ENCODE peak calls at places on chromosomes 13 and 19, in seven cellular contexts. Z is fibroblast of lung, M is A673, U is sigmoid colon, I is tibial nerve, S is adrenal gland, E is neural progenitor cell. G is an unnamed sample. For H3K9me3, the result is how much of the 10 kb centered on the place peaks cover.

GRCh38 chr13:30752201-30752797 is 17.0 kb downstream of the ALOX5AP start:
- DNase-seq in E (no peak), M (no peak), U (no peak), I (no peak), S (peak), Z (peak), G (peak)

GRCh38 chr19:15300533-15301194 is 31.7 kb downstream of the BRD4 start:
- DNase-seq in M (peak), S (no peak), I (no peak), Z (peak), E (no peak), U (no peak), G (no peak)

GRCh38 chr19:18366027-18366435 is 19.9 kb upstream of the GDF15 start:
- DNase-seq in M (no peak), S (no peak), I (no peak), E (no peak), U (no peak), Z (no peak), G (no peak)

GRCh38 chr19:28542394-28543243 is 670.3 kb downstream of the UQCRFS1 start:
- DNase-seq in I (no peak), S (no peak), U (no peak), Z (no peak), E (no peak), M (no peak), G (no peak)

GRCh38 chr13:52447815-52448552 is 2.5 kb downstream of the VPS36 start:
- DNase-seq in M (peak), U (no peak), S (no peak), E (peak), Z (peak), I (no peak), G (no peak)

GRCh38 chr19:9043524-9043923 is 33.3 kb upstream of the MUC16 start:
- DNase-seq in Z (peak), S (no peak), M (no peak), U (no peak), E (peak), I (no peak), G (no peak)

GRCh38 chr13:41700790-41701310 is 243.5 kb downstream of the RGCC start:
- DNase-seq in E (no peak), M (peak), U (no peak), S (peak), I (no peak), Z (peak), G (no peak)

GRCh38 chr19:32673573-32673972 is 1.4 kb downstream of the ANKRD27 start:
- DNase-seq in E (no peak), I (no peak), S (no peak), Z (no peak), U (no peak), M (no peak), G (no peak)

GRCh38 chr19:4083677-4084546 is 17.2 kb upstream of the ZBTB7A start:
- DNase-seq in Z (no peak), E (no peak), M (no peak), I (no peak), U (no peak), S (no peak), G (no peak)

GRCh38 chr13:97911311-97912138 is 42.0 kb upstream of the IPO5 start:
- DNase-seq in M (no peak), I (no peak), U (no peak), E (peak), S (no peak), Z (peak), G (peak)

GRCh38 chr13:79382545-79383275 is 23.3 kb downstream of the RBM26 start:
- DNase-seq in Z (no peak), M (no peak), E (no peak), U (no peak), S (no peak), I (no peak), G (no peak)

GRCh38 chr13:30179547-30180256 is 127.6 kb downstream of the KATNAL1 start:
- DNase-seq in M (no peak), S (no peak), I (no peak), Z (no peak), E (no peak), U (no peak), G (no peak)

GRCh38 chr19:29837448-29837961 is 25.7 kb downstream of the CCNE1 start:
- DNase-seq in E (no peak), U (no peak), Z (no peak), M (no peak), I (no peak), S (no peak), G (no peak)

GRCh38 chr19:33388231-33388816 is 14.8 kb downstream of the CEBPG start:
- DNase-seq in Z (no peak), M (no peak), S (no peak), E (no peak), U (peak), I (no peak), G (no peak)

GRCh38 chr13:59906413-59907027 is 257.2 kb downstream of the DIAPH3 start:
- DNase-seq in U (no peak), E (peak), I (no peak), S (no peak), M (peak), Z (peak), G (no peak)

GRCh38 chr19:1774999-1775772 is 21.9 kb downstream of the ONECUT3 start:
- DNase-seq in M (no peak), E (no peak), I (no peak), Z (no peak), S (no peak), U (no peak), G (peak)

GRCh38 chr13:102693781-102694180 is 1.1 kb downstream of the METTL21C start:
- DNase-seq in U (no peak), Z (peak), M (no peak), S (no peak), E (no peak), I (no peak), G (no peak)
- H3K27ac ChIP-seq in U (no peak), Z (no peak), M (no peak), S (no peak), E (no peak), I (no peak), G (no peak)

GRCh38 chr19:44007473-44007872 is 4.7 kb downstream of the ZNF230 start:
- DNase-seq in M (no peak), U (no peak), Z (no peak), E (no peak), S (no peak), I (no peak), G (no peak)
- H3K9me3 ChIP-seq in M (under half), U (under half), Z (under half), E (under half), S (under half), I (under half), G (under half)

GRCh38 chr19:37389234-37389633 is 18.3 kb downstream of the ZNF527 start:
- DNase-seq in M (no peak), Z (no peak), E (no peak), I (no peak), S (no peak), U (no peak), G (no peak)
- H3K4me3 ChIP-seq in M (no peak), Z (no peak), E (no peak), I (no peak), S (no peak), U (no peak), G (no peak)

GRCh38 chr13:114124486-114124885 is 7.9 kb downstream of the RASA3 start:
- DNase-seq in E (no peak), M (no peak), I (no peak), U (no peak), S (no peak), Z (no peak), G (peak)
- H3K27ac ChIP-seq in E (no peak), M (no peak), I (no peak), U (no peak), S (no peak), Z (peak), G (peak)